ENCODE peak calls at places on chromosomes 7 and 10, in nine cellular contexts. Q is GM03348; P is stimulated activated CD8-positive, alpha-beta memory T cell treated with anti-CD3 and anti-CD28 coated beads, Interleukin-7, amount 100 ng/mL, for 1 hour; R is progenitor cell of endocrine pancreas; W is effector memory CD4-positive, alpha-beta T cell; G is heart right ventricle; D is stimulated activated naive CD4-positive, alpha-beta T cell; I is left colon; J is suprapubic skin. N is an unnamed sample.

GRCh38 chr10:86401588-86402282 is 35.1 kb upstream of the GRID1 start:
- DNase-seq in J (no peak), P (no peak), I (no peak), W (no peak), G (no peak), R (no peak), D (peak; percentile 29), Q (no peak), N (peak; percentile 23)

GRCh38 chr7:5643280-5643679 is 138.2 kb downstream of the RNF216 start:
- DNase-seq in J (no peak), G (peak; percentile 40), Q (no peak), I (no peak), W (no peak), P (peak; percentile 10), D (no peak), R (no peak), N (peak; percentile 64)

GRCh38 chr7:105487559-105488218 is 34.4 kb downstream of the PUS7 start:
- DNase-seq in W (no peak), Q (peak; percentile 71), P (no peak), G (no peak), R (peak; percentile 14), D (no peak), I (no peak), J (no peak), N (no peak)

GRCh38 chr10:127854769-127855583 is 37.8 kb downstream of the CLRN3 start:
- DNase-seq in G (no peak), Q (no peak), R (no peak), P (no peak), J (no peak), W (no peak), D (no peak), I (no peak), N (no peak)

GRCh38 chr10:71740069-71740468 is 20.5 kb upstream of the C10orf105 start:
- DNase-seq in J (no peak), D (no peak), Q (no peak), P (no peak), G (no peak), I (no peak), W (no peak), R (no peak), N (no peak)

GRCh38 chr10:46553238-46554049 is 3.0 kb downstream of the GPRIN2 start:
- DNase-seq in D (no peak), W (no peak), Q (no peak), P (no peak), G (no peak), I (no peak), J (peak; percentile 80), R (peak; percentile 9), N (peak; percentile 49)

GRCh38 chr10:101563497-101564040 is 24.5 kb downstream of the POLL start:
- DNase-seq in J (peak; percentile 47), R (no peak), D (no peak), W (no peak), Q (no peak), P (no peak), I (no peak), G (no peak), N (no peak)

GRCh38 chr7:137538361-137538762 is 194.8 kb upstream of the PTN start:
- DNase-seq in I (no peak), Q (peak; percentile 26), J (no peak), W (no peak), P (no peak), G (no peak), D (no peak), R (no peak), N (no peak)

GRCh38 chr10:97135464-97135863 is 50.3 kb downstream of the SLIT1 start:
- DNase-seq in D (no peak), P (no peak), I (no peak), Q (no peak), R (no peak), W (no peak), G (no peak), J (no peak), N (no peak)

GRCh38 chr7:112433289-112433688 is 17.0 kb upstream of the IFRD1 start:
- DNase-seq in I (no peak), W (no peak), Q (no peak), J (no peak), P (no peak), G (no peak), D (no peak), R (no peak), N (no peak)

N was measured in psoas muscle.